ENCODE peak calls at places on chromosomes 7 and 10, in ten cellular contexts. L is neuronal stem cell, C is IMR-90, D is OCI-LY7, M is A549, P is GM23248, Y is neural progenitor cell, Q is PC-9, O is HepG2, V is mammary epithelial cell. B is an unnamed sample.

GRCh38 chr7:40248681-40249080 is 113.9 kb downstream of the SUGCT start:
- DNase-seq in V (no peak), Y (no peak), D (no peak), P (no peak), O (no peak), M (no peak), L (no peak), C (no peak), Q (no peak), B (no peak)

GRCh38 chr7:117673839-117674238 is 194.0 kb downstream of the CFTR start:
- DNase-seq in V (peak), O (peak), C (peak), M (peak), D (peak), L (no peak), P (peak), Y (no peak), Q (no peak), B (no peak)

GRCh38 chr7:36749282-36749960 is 25.1 kb upstream of the AOAH start:
- DNase-seq in P (no peak), L (no peak), O (no peak), V (peak), Y (no peak), Q (no peak), D (no peak), C (peak), M (peak), B (no peak)

GRCh38 chr10:35386594-35387174 is 50.4 kb downstream of the CCNY start:
- DNase-seq in C (peak), Y (peak), Q (no peak), M (no peak), O (peak), V (no peak), L (no peak), P (no peak), D (no peak), B (no peak)

GRCh38 chr10:64044098-64044497 is 522.9 kb downstream of the REEP3 start:
- DNase-seq in V (no peak), C (no peak), M (no peak), P (no peak), Q (no peak), O (peak), Y (no peak), D (no peak), L (no peak), B (no peak)

GRCh38 chr10:31780717-31781116 is 147.9 kb downstream of the ARHGAP12 start:
- DNase-seq in Q (no peak), C (no peak), P (no peak), Y (no peak), D (no peak), L (no peak), O (no peak), V (no peak), M (no peak), B (no peak)

GRCh38 chr7:82714883-82715282 is 271.3 kb upstream of the CACNA2D1 start:
- DNase-seq in L (no peak), C (peak), O (no peak), Q (no peak), D (no peak), P (peak), V (no peak), M (no peak), Y (no peak), B (no peak)

GRCh38 chr7:47226688-47227087 is 355.2 kb downstream of the TNS3 start:
- DNase-seq in Q (no peak), M (no peak), P (no peak), Y (no peak), C (no peak), L (no peak), O (no peak), D (peak), V (no peak), B (no peak)

GRCh38 chr7:28573059-28573553 is 160.8 kb downstream of the CREB5 start:
- DNase-seq in L (no peak), M (no peak), Y (no peak), O (peak), Q (peak), C (peak), D (peak), V (peak), P (peak), B (no peak)

GRCh38 chr10:7329219-7329618 is 81.6 kb downstream of the SFMBT2 start:
- DNase-seq in M (no peak), C (no peak), L (no peak), Q (no peak), P (no peak), V (no peak), D (no peak), O (no peak), Y (no peak), B (no peak)

GRCh38 chr7:141654551-141654950 is 47.4 kb downstream of the DENND11 start:
- DNase-seq in P (peak), Q (peak), L (peak), Y (peak), M (peak), D (peak), V (peak), O (peak), C (peak), B (peak)

GRCh38 chr10:10677479-10677878 is 340.2 kb upstream of the CELF2 start:
- DNase-seq in C (peak), M (peak), L (peak), Y (peak), P (peak), D (peak), O (no peak), Q (no peak), V (peak), B (peak)

GRCh38 chr7:68963547-68963946 is 634.7 kb upstream of the AUTS2 start:
- DNase-seq in L (no peak), M (peak), Y (no peak), V (no peak), P (peak), O (no peak), C (peak), D (no peak), Q (peak), B (no peak)

GRCh38 chr10:118971187-118971586 is 58.3 kb upstream of the NANOS1 start:
- DNase-seq in O (no peak), L (no peak), C (no peak), D (no peak), Q (no peak), V (no peak), Y (no peak), P (no peak), M (no peak), B (no peak)

GRCh38 chr7:156474241-156474743 is 166.3 kb upstream of the RNF32 start:
- DNase-seq in P (peak), Q (no peak), V (peak), Y (no peak), D (no peak), L (no peak), M (peak), C (peak), O (peak), B (no peak)

GRCh38 chr10:132193907-132194552 is 7.3 kb downstream of the DPYSL4 start:
- DNase-seq in Q (no peak), Y (peak), M (no peak), D (peak), P (peak), O (peak), L (no peak), C (no peak), V (no peak), B (peak)

GRCh38 chr10:21427804-21428481 is 97.5 kb downstream of the SKIDA1 start:
- DNase-seq in O (peak), Q (no peak), Y (no peak), P (no peak), D (no peak), M (peak), V (peak), C (peak), L (no peak), B (peak)

GRCh38 chr10:123808873-123809272 is 82.7 kb downstream of the CPXM2 start:
- DNase-seq in C (no peak), M (peak), Q (no peak), P (peak), Y (no peak), V (peak), L (no peak), O (no peak), D (no peak), B (no peak)

GRCh38 chr10:3409928-3410327 is 237.3 kb upstream of the PITRM1 start:
- DNase-seq in O (no peak), V (no peak), D (no peak), C (no peak), Y (no peak), M (no peak), Q (no peak), P (no peak), L (no peak), B (no peak)

GRCh38 chr10:126302195-126302594 is 86.1 kb downstream of the ADAM12 start:
- DNase-seq in D (no peak), V (no peak), M (no peak), Y (peak), P (no peak), O (no peak), L (no peak), Q (no peak), C (no peak), B (no peak)

GRCh38 chr7:30163231-30163894 is 28.6 kb downstream of the MTURN start:
- DNase-seq in P (no peak), D (peak), O (peak), Q (no peak), L (no peak), Y (no peak), V (peak), C (no peak), M (no peak), B (no peak)

GRCh38 chr10:86635402-86635801 is 18.9 kb upstream of the OPN4 start:
- DNase-seq in P (peak), L (no peak), Q (peak), Y (no peak), D (no peak), O (no peak), M (peak), C (peak), V (peak), B (no peak)

GRCh38 chr7:15199482-15199881 is 296.9 kb upstream of the DGKB start:
- DNase-seq in L (no peak), D (no peak), Y (no peak), Q (no peak), M (peak), P (peak), C (peak), V (no peak), O (no peak), B (no peak)

GRCh38 chr10:130957423-130957822 is 354.1 kb downstream of the TCERG1L start:
- DNase-seq in Y (no peak), P (no peak), M (no peak), C (no peak), O (no peak), D (no peak), L (no peak), V (no peak), Q (no peak), B (no peak)

GRCh38 chr7:151058766-151059361 is 525 bp upstream of the SLC4A2 start:
- DNase-seq in Y (peak), O (no peak), Q (no peak), M (peak), V (peak), L (no peak), P (peak), C (no peak), D (peak), B (no peak)

GRCh38 chr7:832292-832967 is at the start of gene SUN1:
- DNase-seq in Y (no peak), L (no peak), P (peak), M (peak), D (no peak), V (peak), C (peak), O (peak), Q (peak), B (no peak)

GRCh38 chr10:72007246-72007892 is 43.2 kb downstream of the CHST3 start:
- DNase-seq in P (no peak), D (no peak), Y (no peak), C (no peak), O (no peak), Q (peak), L (no peak), M (no peak), V (no peak), B (no peak)
- H3K27ac ChIP-seq in P (no peak), D (no peak), Y (no peak), C (no peak), O (no peak), Q (no peak), L (no peak), M (no peak), V (no peak), B (no peak)

GRCh38 chr10:121627810-121628209 is 29.6 kb upstream of the FGFR2 start:
- DNase-seq in Y (no peak), Q (no peak), M (no peak), L (no peak), V (peak), P (peak), D (no peak), C (no peak), O (no peak), B (no peak)

GRCh38 chr10:121628859-121629258 is 30.6 kb upstream of the FGFR2 start:
- DNase-seq in Q (no peak), M (no peak), P (no peak), O (no peak), L (no peak), Y (no peak), V (no peak), C (no peak), D (no peak), B (no peak)

GRCh38 chr10:121633056-121633455 is 34.8 kb upstream of the FGFR2 start:
- DNase-seq in V (no peak), Q (no peak), D (no peak), P (no peak), C (no peak), M (no peak), L (no peak), Y (no peak), O (no peak), B (no peak)

GRCh38 chr10:121631296-121631695 is 33.1 kb upstream of the FGFR2 start:
- DNase-seq in L (no peak), O (no peak), Q (no peak), P (no peak), V (no peak), M (no peak), Y (no peak), C (no peak), D (no peak), B (no peak)
- H3K4me2 ChIP-seq in L (no peak), O (no peak), Q (no peak), P (no peak), V (no peak), M (no peak), Y (no peak), C (no peak), D (no peak), B (no peak)

GRCh38 chr7:25029075-25029474 is 49.1 kb upstream of the OSBPL3 start:
- DNase-seq in Y (no peak), C (no peak), D (no peak), M (no peak), P (no peak), Q (no peak), V (no peak), L (no peak), O (no peak), B (peak)
- H3K27ac ChIP-seq in Y (no peak), C (peak), D (no peak), M (peak), P (peak), Q (peak), V (peak), L (no peak), O (peak), B (peak)

GRCh38 chr7:101328159-101328558 is 6.5 kb upstream of the IFT22 start:
- DNase-seq in M (no peak), D (no peak), C (no peak), P (no peak), Q (no peak), Y (no peak), L (no peak), V (no peak), O (no peak), B (no peak)
- H3K4me2 ChIP-seq in M (no peak), D (no peak), C (no peak), P (no peak), Q (no peak), Y (no peak), L (no peak), V (no peak), O (no peak), B (no peak)

B was measured in DND-41.